ENCODE peak calls at places on chromosomes 2 and 18, in four cellular contexts. N, X, L and R are unnamed samples. For H3K36me3, the result is how much of the 10 kb centered on the place peaks cover.

GRCh38 chr18:961644-962355 is 57.1 kb downstream of the ADCYAP1 start:
- DNase-seq in N (peak), X (no peak), L (no peak), R (peak)

GRCh38 chr18:2535419-2535910 is 35.8 kb downstream of the METTL4 start:
- DNase-seq in N (no peak), X (no peak), L (no peak), R (no peak)

GRCh38 chr18:59779979-59780378 is 82.8 kb upstream of the CCBE1 start:
- DNase-seq in N (no peak), X (no peak), L (no peak), R (no peak)

GRCh38 chr2:138071720-138072719 is 107.7 kb downstream of the HNMT start:
- DNase-seq in N (no peak), X (no peak), L (no peak), R (no peak)

GRCh38 chr2:30315391-30316055 is 84.2 kb downstream of the LBH start:
- DNase-seq in N (no peak), X (no peak), L (no peak), R (peak)

GRCh38 chr2:174779361-174779928 is 15.2 kb upstream of the CHRNA1 start:
- DNase-seq in N (no peak), X (no peak), L (no peak), R (no peak)

GRCh38 chr2:67658820-67659219 is 261.7 kb downstream of the ETAA1 start:
- DNase-seq in N (no peak), X (no peak), L (no peak), R (no peak)

GRCh38 chr18:12420831-12421421 is 13.2 kb downstream of the PRELID3A start:
- DNase-seq in N (peak), X (no peak), L (no peak), R (no peak)

GRCh38 chr2:225889452-225889851 is 489.9 kb downstream of the NYAP2 start:
- DNase-seq in N (no peak), X (no peak), L (no peak), R (peak)

GRCh38 chr2:112480540-112481049 is 1.4 kb upstream of the TTL start:
- DNase-seq in N (no peak), X (no peak), L (no peak), R (no peak)

GRCh38 chr2:121376851-121377250 is 91.8 kb upstream of the TFCP2L1 start:
- DNase-seq in N (no peak), X (no peak), L (no peak), R (no peak)

GRCh38 chr18:6482198-6482977 is 67.7 kb upstream of the L3MBTL4 start:
- DNase-seq in N (peak), X (no peak), L (peak), R (no peak)

GRCh38 chr2:23452397-23452796 is 67.4 kb downstream of the KLHL29 start:
- DNase-seq in N (no peak), X (no peak), L (no peak), R (no peak)

GRCh38 chr18:25102657-25103056 is 249.3 kb downstream of the ZNF521 start:
- DNase-seq in N (no peak), X (no peak), L (no peak), R (no peak)

GRCh38 chr2:70927138-70927537 is 8.6 kb upstream of the ATP6V1B1 start:
- DNase-seq in N (peak), X (no peak), L (no peak), R (no peak)

GRCh38 chr18:29588446-29589100 is 1411.6 kb upstream of the CDH2 start:
- DNase-seq in N (no peak), X (no peak), L (no peak), R (no peak)

GRCh38 chr2:164691346-164691887 is 70.1 kb upstream of the GRB14 start:
- DNase-seq in N (no peak), X (no peak), L (no peak), R (no peak)

GRCh38 chr18:62883937-62884735 is 168.8 kb downstream of the PHLPP1 start:
- DNase-seq in N (no peak), X (no peak), L (no peak), R (no peak)

GRCh38 chr18:24488824-24489493 is 28.5 kb downstream of the HRH4 start:
- DNase-seq in N (no peak), X (no peak), L (no peak), R (no peak)

GRCh38 chr2:141554810-141555209 is 576.0 kb downstream of the LRP1B start:
- DNase-seq in N (peak), X (no peak), L (no peak), R (peak)

GRCh38 chr18:35577045-35577848 is 4.3 kb upstream of the GALNT1 start:
- DNase-seq in N (no peak), X (no peak), L (no peak), R (no peak)

GRCh38 chr18:12598181-12598921 is 59.6 kb downstream of the SPIRE1 start:
- DNase-seq in N (no peak), X (no peak), L (no peak), R (no peak)

GRCh38 chr2:84938194-84938879 is 32.6 kb upstream of the KCMF1 start:
- DNase-seq in N (no peak), X (no peak), L (no peak), R (no peak)

GRCh38 chr2:64374686-64375085 is 79.3 kb upstream of the LGALSL start:
- DNase-seq in N (no peak), X (no peak), L (no peak), R (no peak)

GRCh38 chr2:166180951-166181812 is 53.4 kb upstream of the SCN1A start:
- DNase-seq in N (peak), X (no peak), L (peak), R (peak)

GRCh38 chr2:23409246-23409645 is 24.3 kb downstream of the KLHL29 start:
- DNase-seq in N (no peak), X (no peak), L (no peak), R (no peak)

GRCh38 chr2:85772841-85773491 is 19.2 kb downstream of the ATOH8 start:
- DNase-seq in N (no peak), X (no peak), L (peak), R (no peak)

GRCh38 chr18:72530622-72531021 is 13.5 kb downstream of the CBLN2 start:
- DNase-seq in N (no peak), X (no peak), L (no peak), R (no peak)

GRCh38 chr2:64212801-64213321 is 68.6 kb upstream of the PELI1 start:
- DNase-seq in N (no peak), X (no peak), L (no peak), R (no peak)

GRCh38 chr2:180169474-180169873 is 162.4 kb upstream of the CWC22 start:
- DNase-seq in N (no peak), X (no peak), L (no peak), R (no peak)

GRCh38 chr2:140498360-140498759 is 1632.5 kb downstream of the LRP1B start:
- DNase-seq in N (no peak), X (no peak), L (no peak), R (no peak)

GRCh38 chr18:35267161-35267651 is 22.8 kb downstream of the ZSCAN30 start:
- DNase-seq in N (no peak), X (peak), L (peak), R (peak)

GRCh38 chr2:67272195-67272594 is 124.9 kb upstream of the ETAA1 start:
- DNase-seq in N (no peak), X (no peak), L (no peak), R (no peak)

GRCh38 chr2:50466694-50467093 is 565.2 kb downstream of the NRXN1 start:
- DNase-seq in N (no peak), X (no peak), L (no peak), R (no peak)

GRCh38 chr2:229566380-229566779 is 148.0 kb downstream of the DNER start:
- DNase-seq in N (no peak), X (no peak), L (no peak), R (no peak)

GRCh38 chr2:169767243-169767888 is 31.3 kb upstream of the SSB start:
- DNase-seq in N (peak), X (no peak), L (peak), R (peak)

GRCh38 chr18:67977067-67977616 is 460.6 kb upstream of the DSEL start:
- DNase-seq in N (no peak), X (no peak), L (no peak), R (no peak)

GRCh38 chr18:67980241-67980640 is 463.7 kb upstream of the DSEL start:
- DNase-seq in N (no peak), X (no peak), L (no peak), R (no peak)
- H3K27ac ChIP-seq in N (no peak), X (no peak), L (no peak), R (no peak)

GRCh38 chr2:131123192-131123591 is 18.1 kb downstream of the PLEKHB2 start:
- DNase-seq in N (no peak), X (no peak), L (no peak), R (no peak)

GRCh38 chr2:131121464-131121863 is 16.3 kb downstream of the PLEKHB2 start:
- DNase-seq in N (no peak), X (no peak), L (no peak), R (no peak)

GRCh38 chr2:131125195-131125757 is 20.1 kb downstream of the PLEKHB2 start:
- DNase-seq in N (no peak), X (no peak), L (no peak), R (no peak)

GRCh38 chr2:131122496-131122895 is 17.4 kb downstream of the PLEKHB2 start:
- DNase-seq in N (no peak), X (no peak), L (no peak), R (no peak)

DNA sequence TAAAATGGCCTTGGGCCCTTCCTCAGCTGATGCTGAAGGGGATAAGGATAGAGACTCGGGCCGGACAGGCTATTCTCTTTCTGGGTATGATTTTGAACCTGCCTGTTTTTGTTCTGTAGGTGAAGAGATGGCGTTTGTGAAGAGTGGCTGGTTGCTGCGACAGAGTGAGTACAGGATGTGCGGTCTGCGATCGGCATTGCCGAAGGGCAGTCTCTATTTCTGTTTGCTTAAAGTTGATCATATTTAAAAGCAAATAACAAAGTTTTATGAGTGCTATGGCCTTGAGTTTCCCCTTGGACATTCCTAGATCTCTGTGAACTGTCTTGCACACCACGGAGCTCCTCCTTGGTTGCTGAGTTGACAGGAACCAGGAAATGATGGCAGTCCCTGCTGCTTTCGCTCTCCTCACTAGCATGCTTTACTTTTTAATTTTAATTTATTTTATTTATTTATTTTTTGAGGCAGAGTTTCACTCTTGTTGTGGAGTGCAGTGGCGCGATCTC is 15.7 kb downstream of the PLEKHB2 start:
- DNase-seq in N (no peak), X (no peak), L (no peak), R (no peak)
- H3K36me3 ChIP-seq in N (half or more), X (under half), L (under half), R (under half)

GRCh38 chr2:15942711-15943345 is 2.5 kb downstream of the MYCN start:
- DNase-seq in N (peak), X (no peak), L (no peak), R (no peak)
- H3K4me3 ChIP-seq in N (peak), X (peak), L (peak), R (no peak)

GRCh38 chr2:239345251-239345650 is 55.6 kb downstream of the HDAC4 start:
- DNase-seq in N (no peak), X (no peak), L (no peak), R (peak)

GRCh38 chr2:239346676-239347075 is 54.1 kb downstream of the HDAC4 start:
- DNase-seq in N (no peak), X (no peak), L (no peak), R (no peak)

GRCh38 chr2:239351687-239352086 is 49.1 kb downstream of the HDAC4 start:
- DNase-seq in N (no peak), X (no peak), L (no peak), R (no peak)

GRCh38 chr2:239349448-239350135 is 51.2 kb downstream of the HDAC4 start:
- DNase-seq in N (no peak), X (no peak), L (no peak), R (no peak)

DNA sequence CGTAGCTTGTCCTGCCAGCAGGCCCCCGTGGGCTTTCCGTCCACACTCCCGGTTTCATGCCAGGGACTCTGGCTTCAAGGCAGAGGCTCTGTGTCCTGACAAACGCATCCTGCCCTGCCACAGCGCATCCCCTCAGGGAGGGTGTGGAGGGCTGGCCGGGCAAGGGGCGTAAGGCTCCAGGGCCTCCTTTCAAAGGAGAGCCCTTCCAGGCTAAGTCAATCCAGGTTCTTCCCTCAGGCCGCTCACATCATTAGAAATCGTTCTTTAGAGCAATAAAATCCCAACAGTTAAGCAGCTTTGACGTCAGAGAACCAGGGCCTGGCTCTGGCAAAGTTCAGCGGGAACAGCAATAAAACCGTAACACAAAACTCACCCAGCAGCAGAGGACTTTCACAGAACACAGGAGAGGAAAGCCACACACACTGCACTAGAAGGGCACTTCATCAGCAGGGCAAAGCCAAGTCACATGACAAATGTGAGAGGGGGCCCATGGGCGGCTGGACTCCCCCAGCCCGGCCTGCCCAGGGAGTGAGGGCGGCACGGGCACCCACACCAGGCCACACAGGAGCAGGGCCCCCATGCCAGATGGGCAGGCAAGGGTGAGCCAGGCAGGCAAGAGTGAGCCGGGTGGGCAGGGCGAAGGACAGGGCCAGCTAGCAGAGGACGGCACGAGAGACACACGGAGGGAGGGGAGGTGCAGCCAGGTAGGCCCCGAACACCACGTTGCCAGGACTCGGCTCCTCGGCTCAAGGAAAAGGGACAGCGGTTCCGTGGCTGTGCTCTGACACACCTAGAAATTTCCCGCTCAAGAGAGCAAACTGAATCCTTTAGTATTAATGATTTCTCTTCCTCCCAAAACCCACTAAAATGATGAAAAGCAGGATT is 52.0 kb downstream of the HDAC4 start:
- DNase-seq in N (no peak), X (no peak), L (no peak), R (peak)
- H3K27ac ChIP-seq in N (peak), X (peak), L (peak), R (peak)

GRCh38 chr2:241670333-241671110 is 16.1 kb downstream of the DTYMK start:
- DNase-seq in N (no peak), X (no peak), L (no peak), R (no peak)

GRCh38 chr2:241666627-241667400 is 19.8 kb downstream of the DTYMK start:
- DNase-seq in N (no peak), X (no peak), L (no peak), R (no peak)

GRCh38 chr2:241665731-241666440 is 20.7 kb downstream of the DTYMK start:
- DNase-seq in N (no peak), X (no peak), L (no peak), R (no peak)

GRCh38 chr2:241668839-241669238 is 17.8 kb downstream of the DTYMK start:
- DNase-seq in N (no peak), X (no peak), L (no peak), R (no peak)

GRCh38 chr2:241668354-241668753 is 18.3 kb downstream of the DTYMK start:
- DNase-seq in N (no peak), X (no peak), L (no peak), R (no peak)
- H3K36me3 ChIP-seq in N (under half), X (under half), L (half or more), R (half or more)

GRCh38 chr2:196181484-196181883 is 10.1 kb upstream of the STK17B start:
- DNase-seq in N (no peak), X (no peak), L (no peak), R (no peak)
- H3K4me3 ChIP-seq in N (no peak), X (no peak), L (no peak), R (no peak)

GRCh38 chr18:27921904-27922541 is 254.9 kb downstream of the CDH2 start:
- DNase-seq in N (peak), X (no peak), L (no peak), R (no peak)
- H3K27ac ChIP-seq in N (peak), X (no peak), L (no peak), R (no peak)